ENCODE peak calls at places on chromosomes 6 and 20, in seven cellular contexts. L, D, E, R, N, Z and Y are unnamed samples.

GRCh38 chr20:63977392-63978276 is 1.8 kb downstream of the SAMD10 start:
- DNase-seq in D (peak; percentile 46), E (peak; percentile 61), L (peak; percentile 14), Z (no peak), R (peak; percentile 52), N (peak; percentile 71), Y (no peak)

GRCh38 chr20:31821427-31821826 is 2.3 kb downstream of the MYLK2 start:
- DNase-seq in D (no peak), R (no peak), N (no peak), Z (no peak), L (peak; percentile 21), E (no peak), Y (no peak)

GRCh38 chr20:23404196-23404595 is 17.1 kb downstream of the NAPB start:
- DNase-seq in N (peak; percentile 70), Z (no peak), R (no peak), D (no peak), E (no peak), L (no peak), Y (no peak)

GRCh38 chr6:28446818-28447511 is 3.7 kb upstream of the ZSCAN23 start:
- DNase-seq in L (peak; percentile 59), D (no peak), E (peak; percentile 22), Z (peak; percentile 54), N (peak; percentile 40), R (no peak), Y (peak; percentile 19)

GRCh38 chr20:16860914-16861313 is 112.8 kb downstream of the OTOR start:
- DNase-seq in L (no peak), Z (no peak), N (no peak), D (no peak), R (no peak), E (no peak), Y (no peak)

GRCh38 chr6:21780144-21780543 is 186.6 kb downstream of the SOX4 start:
- DNase-seq in N (no peak), R (no peak), E (no peak), L (no peak), D (no peak), Z (no peak), Y (no peak)

GRCh38 chr6:129875610-129876515 is 14.7 kb upstream of the TMEM244 start:
- DNase-seq in N (no peak), E (no peak), R (no peak), L (no peak), Z (no peak), D (no peak), Y (no peak)

GRCh38 chr20:58131111-58131510 is 97.3 kb downstream of the ANKRD60 start:
- DNase-seq in E (no peak), N (no peak), D (no peak), Z (peak; percentile 42), R (no peak), L (no peak), Y (peak; percentile 31)

GRCh38 chr6:35258858-35259193 is 709 bp upstream of the ZNF76 start:
- DNase-seq in R (no peak), E (no peak), L (no peak), N (peak; percentile 69), Z (no peak), D (no peak), Y (peak; percentile 52)

GRCh38 chr6:52187098-52187497 is 923 bp downstream of the IL17A start:
- DNase-seq in E (no peak), Z (no peak), N (no peak), L (no peak), R (no peak), D (no peak), Y (no peak)

GRCh38 chr6:162099685-162100084 is 627.9 kb downstream of the PRKN start:
- DNase-seq in D (peak; percentile 1), L (no peak), Z (no peak), E (no peak), N (peak; percentile 15), R (peak; percentile 30), Y (no peak)

GRCh38 chr6:134813146-134813545 is 136.8 kb downstream of the ALDH8A1 start:
- DNase-seq in N (no peak), L (no peak), Z (no peak), R (no peak), E (no peak), D (no peak), Y (no peak)

GRCh38 chr6:95973976-95974375 is 41.8 kb upstream of the FUT9 start:
- DNase-seq in L (no peak), D (no peak), R (no peak), Z (no peak), N (no peak), E (no peak), Y (no peak)

GRCh38 chr20:11919571-11919970 is 1.9 kb downstream of the BTBD3 start:
- DNase-seq in D (no peak), E (no peak), Z (no peak), R (no peak), N (no peak), L (no peak), Y (no peak)

GRCh38 chr20:5913166-5913565 is 37.2 kb downstream of the TRMT6 start:
- DNase-seq in E (no peak), Z (no peak), N (no peak), L (no peak), D (no peak), R (no peak), Y (no peak)

GRCh38 chr6:16437095-16437494 is 198.7 kb downstream of the GMPR start:
- DNase-seq in E (no peak), N (no peak), D (no peak), Z (no peak), R (peak; percentile 13), L (no peak), Y (no peak)

GRCh38 chr6:11324453-11325023 is 92.1 kb upstream of the NEDD9 start:
- DNase-seq in Z (no peak), L (no peak), E (peak; percentile 43), D (peak; percentile 54), N (no peak), R (peak; percentile 54), Y (no peak)

GRCh38 chr6:51398064-51398740 is 579.5 kb downstream of the TFAP2B start:
- DNase-seq in E (no peak), L (no peak), R (no peak), N (no peak), Z (no peak), D (no peak), Y (no peak)

GRCh38 chr20:46979603-46980241 is 85.1 kb downstream of the EYA2 start:
- DNase-seq in D (no peak), R (no peak), E (peak; percentile 46), L (no peak), Z (no peak), N (no peak), Y (no peak)

GRCh38 chr6:166777096-166777630 is 150.1 kb upstream of the RPS6KA2 start:
- DNase-seq in E (no peak), L (no peak), Z (no peak), N (no peak), R (no peak), D (no peak), Y (no peak)

GRCh38 chr6:36337814-36338213 is 1.1 kb upstream of the BNIP5 start:
- DNase-seq in D (no peak), N (no peak), L (no peak), R (no peak), Z (no peak), E (no peak), Y (no peak)

GRCh38 chr20:6623989-6624388 is 143.5 kb upstream of the BMP2 start:
- DNase-seq in L (no peak), R (no peak), N (peak; percentile 28), E (no peak), D (no peak), Z (peak; percentile 65), Y (peak; percentile 7)

GRCh38 chr6:165705941-165706340 is 42.9 kb upstream of the PDE10A start:
- DNase-seq in D (no peak), R (no peak), L (no peak), Z (no peak), N (no peak), E (no peak), Y (no peak)